ENCODE peak calls at places on chromosomes 12 and 14, in six cellular contexts. One of them, this sample, is unnamed.

GRCh38 chr12:77855548-77855947 is 24.9 kb downstream of the NAV3 start:
- DNase-seq in adrenal gland: no peak
- DNase-seq in A673: no peak
- DNase-seq in cardiac muscle cell: no peak
- DNase-seq in keratinocyte: no peak
- DNase-seq in uterus: no peak
- DNase-seq in this sample: no peak

GRCh38 chr14:68018598-68018997 is 199.0 kb downstream of the RAD51B start:
- DNase-seq in uterus: no peak
- DNase-seq in adrenal gland: no peak
- DNase-seq in cardiac muscle cell: no peak
- DNase-seq in keratinocyte: no peak
- DNase-seq in A673: peak; percentile 67
- DNase-seq in this sample: no peak

GRCh38 chr14:60640859-60641721 is 8.2 kb downstream of the SIX1 start:
- DNase-seq in adrenal gland: no peak
- DNase-seq in uterus: no peak
- DNase-seq in A673: no peak
- DNase-seq in keratinocyte: no peak
- DNase-seq in cardiac muscle cell: no peak
- DNase-seq in this sample: no peak

GRCh38 chr14:74517731-74518130 is 24.2 kb downstream of the ISCA2 start:
- DNase-seq in adrenal gland: no peak
- DNase-seq in A673: no peak
- DNase-seq in keratinocyte: no peak
- DNase-seq in cardiac muscle cell: no peak
- DNase-seq in uterus: no peak
- DNase-seq in this sample: no peak

GRCh38 chr14:20177433-20177974 is 13.2 kb upstream of the OR11G2 start:
- DNase-seq in cardiac muscle cell: no peak
- DNase-seq in keratinocyte: no peak
- DNase-seq in A673: no peak
- DNase-seq in adrenal gland: no peak
- DNase-seq in uterus: no peak
- DNase-seq in this sample: peak; percentile 15

GRCh38 chr12:87094356-87094755 is 838.2 kb upstream of the MGAT4C start:
- DNase-seq in uterus: no peak
- DNase-seq in keratinocyte: no peak
- DNase-seq in A673: no peak
- DNase-seq in adrenal gland: no peak
- DNase-seq in cardiac muscle cell: no peak
- DNase-seq in this sample: no peak

GRCh38 chr14:20035449-20035848 is 389 bp downstream of the OR4K13 start:
- DNase-seq in cardiac muscle cell: no peak
- DNase-seq in adrenal gland: no peak
- DNase-seq in A673: no peak
- DNase-seq in uterus: no peak
- DNase-seq in keratinocyte: no peak
- DNase-seq in this sample: no peak

GRCh38 chr14:97299661-97300060 is 502.5 kb downstream of the VRK1 start:
- DNase-seq in keratinocyte: no peak
- DNase-seq in cardiac muscle cell: peak; percentile 8
- DNase-seq in adrenal gland: no peak
- DNase-seq in A673: peak; percentile 19
- DNase-seq in uterus: no peak
- DNase-seq in this sample: peak; percentile 14

GRCh38 chr12:28787151-28787550 is 361.9 kb upstream of the FAR2 start:
- DNase-seq in A673: peak; percentile 73
- DNase-seq in adrenal gland: no peak
- DNase-seq in uterus: no peak
- DNase-seq in cardiac muscle cell: no peak
- DNase-seq in keratinocyte: no peak
- DNase-seq in this sample: no peak

GRCh38 chr14:61812347-61813100 is 50.3 kb downstream of the SNAPC1 start:
- DNase-seq in A673: no peak
- DNase-seq in adrenal gland: no peak
- DNase-seq in keratinocyte: no peak
- DNase-seq in uterus: no peak
- DNase-seq in cardiac muscle cell: peak; percentile 62
- DNase-seq in this sample: no peak

GRCh38 chr12:95574030-95574429 is 22.8 kb upstream of the USP44 start:
- DNase-seq in adrenal gland: no peak
- DNase-seq in uterus: no peak
- DNase-seq in keratinocyte: no peak
- DNase-seq in cardiac muscle cell: no peak
- DNase-seq in A673: no peak
- DNase-seq in this sample: no peak

GRCh38 chr12:1216560-1216959 is 225.5 kb downstream of the ERC1 start:
- DNase-seq in adrenal gland: no peak
- DNase-seq in A673: no peak
- DNase-seq in cardiac muscle cell: no peak
- DNase-seq in uterus: no peak
- DNase-seq in keratinocyte: no peak
- DNase-seq in this sample: no peak

GRCh38 chr12:124636138-124636968 is 68.9 kb upstream of the NCOR2 start:
- DNase-seq in uterus: peak; percentile 70
- DNase-seq in cardiac muscle cell: no peak
- DNase-seq in adrenal gland: peak; percentile 67
- DNase-seq in A673: peak; percentile 64
- DNase-seq in keratinocyte: peak; percentile 84
- DNase-seq in this sample: no peak

GRCh38 chr12:5096241-5096880 is 52.7 kb downstream of the KCNA5 start:
- DNase-seq in adrenal gland: no peak
- DNase-seq in uterus: no peak
- DNase-seq in keratinocyte: no peak
- DNase-seq in A673: no peak
- DNase-seq in cardiac muscle cell: peak; percentile 47
- DNase-seq in this sample: no peak

GRCh38 chr12:65389436-65389835 is 111.0 kb downstream of the MSRB3 start:
- DNase-seq in A673: no peak
- DNase-seq in uterus: no peak
- DNase-seq in cardiac muscle cell: no peak
- DNase-seq in keratinocyte: no peak
- DNase-seq in adrenal gland: no peak
- DNase-seq in this sample: no peak

GRCh38 chr12:93308281-93308680 is 69.4 kb upstream of the NUDT4 start:
- DNase-seq in keratinocyte: no peak
- DNase-seq in cardiac muscle cell: no peak
- DNase-seq in A673: no peak
- DNase-seq in adrenal gland: no peak
- DNase-seq in uterus: no peak
- DNase-seq in this sample: no peak

GRCh38 chr12:130876758-130877157 is 4.9 kb downstream of the RAN start:
- DNase-seq in cardiac muscle cell: no peak
- DNase-seq in A673: no peak
- DNase-seq in adrenal gland: no peak
- DNase-seq in uterus: no peak
- DNase-seq in keratinocyte: no peak
- DNase-seq in this sample: no peak
- TF ChIP-seq CTCF in cardiac muscle cell: no peak
- TF ChIP-seq CTCF in A673: peak; percentile 21
- TF ChIP-seq CTCF in adrenal gland: no peak
- TF ChIP-seq CTCF in uterus: no peak
- TF ChIP-seq CTCF in keratinocyte: no peak
- TF ChIP-seq CTCF in this sample: no peak

DNA sequence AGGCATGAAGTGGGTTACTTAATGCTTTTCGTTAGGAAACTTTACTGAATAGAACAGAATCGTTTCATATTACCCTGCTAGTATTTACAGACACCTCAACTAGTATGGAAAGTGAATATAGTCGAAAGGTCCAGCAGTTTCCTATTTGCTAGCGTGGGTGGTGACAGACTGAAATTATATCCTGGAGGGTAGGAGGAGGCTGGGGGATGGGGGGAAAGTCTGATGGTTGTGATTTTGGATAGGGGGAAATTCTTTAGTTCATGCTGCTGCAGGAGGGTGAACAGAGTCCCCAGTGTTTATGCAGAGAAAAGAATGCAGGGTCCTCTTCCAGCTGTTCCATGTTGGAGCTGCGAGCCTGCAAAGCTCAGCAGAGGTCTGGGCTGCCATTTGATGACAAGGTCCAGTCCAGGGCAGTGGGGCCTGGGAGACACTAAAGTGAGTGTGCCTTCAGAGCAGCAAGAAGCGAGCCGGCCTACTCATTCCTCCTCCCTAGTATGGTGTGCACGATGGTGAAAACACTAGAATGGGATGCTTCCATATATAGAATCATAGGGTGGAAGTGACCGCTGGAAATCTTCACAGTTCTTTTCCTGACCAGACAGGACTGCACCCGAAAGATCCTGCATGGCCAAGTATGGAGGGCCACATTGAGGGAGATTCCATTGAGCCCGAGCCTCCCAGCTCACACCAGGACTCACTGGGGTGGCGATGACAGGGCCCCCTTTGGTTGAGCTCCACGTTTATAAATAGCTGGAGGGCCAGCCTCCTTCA is 2.1 kb downstream of the SAMD4A start:
- DNase-seq in uterus: peak; percentile 32
- DNase-seq in A673: peak; percentile 35
- DNase-seq in keratinocyte: no peak
- DNase-seq in cardiac muscle cell: peak; percentile 85
- DNase-seq in adrenal gland: no peak
- DNase-seq in this sample: no peak
- H3K4me1 ChIP-seq in uterus: no peaks in the 10 kb centered on the region
- H3K4me1 ChIP-seq in A673: peaks cover 28% of the 10 kb centered on the region
- H3K4me1 ChIP-seq in keratinocyte: peaks cover 40% of the 10 kb centered on the region
- H3K4me1 ChIP-seq in cardiac muscle cell: peaks cover 40% of the 10 kb centered on the region
- H3K4me1 ChIP-seq in adrenal gland: no peaks in the 10 kb centered on the region
- H3K4me1 ChIP-seq in this sample: peaks cover 19% of the 10 kb centered on the region

DNA sequence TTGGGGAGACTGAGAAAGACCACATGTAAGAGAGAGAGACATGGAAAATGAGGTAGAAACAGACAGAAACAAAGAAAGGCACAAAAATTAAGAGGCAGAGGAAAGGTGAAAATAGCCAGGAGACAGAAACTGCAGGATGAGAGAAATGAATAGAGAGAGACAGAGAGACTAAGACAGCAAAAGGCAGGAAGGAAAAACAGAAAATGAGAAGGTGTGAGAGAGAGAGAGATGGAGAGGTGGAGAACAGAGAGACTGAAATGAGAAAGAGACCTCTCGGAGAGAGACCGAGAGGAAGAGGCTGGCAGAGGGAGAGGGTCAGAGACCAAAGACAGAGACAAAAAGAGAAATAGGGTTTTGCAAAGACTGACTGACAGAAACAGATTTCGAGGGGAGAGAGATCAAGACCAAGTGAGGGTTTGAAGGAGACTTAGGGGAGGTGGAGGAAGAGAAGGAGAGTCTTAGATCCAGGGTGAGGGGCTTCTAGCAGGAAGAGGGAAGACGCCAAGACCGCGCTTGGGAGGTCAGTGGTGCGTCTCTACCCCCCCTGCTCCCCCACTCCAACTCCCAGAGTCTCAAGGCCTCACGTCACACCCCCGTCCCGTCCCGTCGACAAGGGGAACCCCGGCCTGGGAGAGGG is 1.1 kb upstream of the AQP5 start:
- DNase-seq in keratinocyte: no peak
- DNase-seq in uterus: no peak
- DNase-seq in A673: no peak
- DNase-seq in adrenal gland: no peak
- DNase-seq in cardiac muscle cell: no peak
- DNase-seq in this sample: no peak
- H3K36me3 ChIP-seq in keratinocyte: no peaks in the 10 kb centered on the region
- H3K36me3 ChIP-seq in uterus: no peaks in the 10 kb centered on the region
- H3K36me3 ChIP-seq in A673: no peaks in the 10 kb centered on the region
- H3K36me3 ChIP-seq in adrenal gland: no peaks in the 10 kb centered on the region
- H3K36me3 ChIP-seq in cardiac muscle cell: no peaks in the 10 kb centered on the region
- H3K36me3 ChIP-seq in this sample: no peaks in the 10 kb centered on the region

GRCh38 chr12:15322164-15323054 is at the start of gene PTPRO:
- DNase-seq in adrenal gland: no peak
- DNase-seq in A673: peak; percentile 40
- DNase-seq in keratinocyte: no peak
- DNase-seq in uterus: peak; percentile 17
- DNase-seq in cardiac muscle cell: peak; percentile 57
- DNase-seq in this sample: peak; percentile 13
- TF ChIP-seq CTCF in adrenal gland: no peak
- TF ChIP-seq CTCF in A673: peak; percentile 12
- TF ChIP-seq CTCF in keratinocyte: no peak
- TF ChIP-seq CTCF in uterus: no peak
- TF ChIP-seq CTCF in cardiac muscle cell: no peak
- TF ChIP-seq CTCF in this sample: peak; percentile 13

GRCh38 chr12:113226696-113227095 is 5.4 kb downstream of the TPCN1 start:
- DNase-seq in adrenal gland: peak; percentile 66
- DNase-seq in A673: no peak
- DNase-seq in keratinocyte: no peak
- DNase-seq in cardiac muscle cell: no peak
- DNase-seq in uterus: no peak
- DNase-seq in this sample: no peak
- H3K4me1 ChIP-seq in adrenal gland: peaks cover 76% of the 10 kb centered on the region
- H3K4me1 ChIP-seq in A673: peaks cover 15% of the 10 kb centered on the region
- H3K4me1 ChIP-seq in keratinocyte: peaks cover 23% of the 10 kb centered on the region
- H3K4me1 ChIP-seq in cardiac muscle cell: peaks cover 8% of the 10 kb centered on the region
- H3K4me1 ChIP-seq in uterus: peaks cover 8% of the 10 kb centered on the region
- H3K4me1 ChIP-seq in this sample: peaks cover 55% of the 10 kb centered on the region